ENCODE peak calls at places on chromosomes 16 and 17, in four cellular contexts. Z is skeletal muscle cell, R is cardiac septum, W is thyroid gland. U is an unnamed sample.

GRCh38 chr17:46010597-46011186 is 11.6 kb downstream of the STH start:
- DNase-seq in Z (no peak), W (no peak), R (no peak), U (no peak)

GRCh38 chr17:56851008-56851407 is 17.1 kb downstream of the DGKE start:
- DNase-seq in R (no peak), W (no peak), Z (no peak), U (no peak)

GRCh38 chr16:818592-818991 is 18.1 kb upstream of the GNG13 start:
- DNase-seq in Z (no peak), W (no peak), R (no peak), U (no peak)

GRCh38 chr17:34865696-34866095 is 95.6 kb downstream of the CCT6B start:
- DNase-seq in R (peak), W (no peak), Z (no peak), U (no peak)

GRCh38 chr17:15409721-15410247 is 57.6 kb downstream of the CDRT4 start:
- DNase-seq in R (no peak), W (peak), Z (peak), U (peak)

GRCh38 chr17:58308985-58309917 is 19.3 kb downstream of the TSPOAP1 start:
- DNase-seq in R (peak), Z (no peak), W (no peak), U (no peak)

GRCh38 chr16:24850289-24850931 is 4.6 kb downstream of the SLC5A11 start:
- DNase-seq in W (no peak), R (peak), Z (no peak), U (peak)

GRCh38 chr17:80718428-80718827 is 173.8 kb downstream of the RPTOR start:
- DNase-seq in Z (no peak), W (no peak), R (no peak), U (no peak)

GRCh38 chr16:57043248-57043647 is 49.1 kb upstream of the CPNE2 start:
- DNase-seq in Z (no peak), R (no peak), W (no peak), U (no peak)

GRCh38 chr17:82170412-82170961 is 42.2 kb downstream of the CCDC57 start:
- DNase-seq in Z (no peak), R (no peak), W (no peak), U (no peak)

GRCh38 chr16:84718-85452 is 6.9 kb downstream of the MPG start:
- DNase-seq in R (peak), W (peak), Z (peak), U (peak)

GRCh38 chr17:31803494-31804213 is 55.4 kb downstream of the COPRS start:
- DNase-seq in Z (no peak), R (no peak), W (no peak), U (no peak)

GRCh38 chr16:73058616-73059409 is 10.9 kb upstream of the ZFHX3 start:
- DNase-seq in Z (no peak), W (peak), R (no peak), U (peak)

GRCh38 chr16:2592786-2593185 is 55.0 kb downstream of the PDPK1 start:
- DNase-seq in W (no peak), R (no peak), Z (no peak), U (no peak)

GRCh38 chr16:1167276-1168107 is 14.6 kb downstream of the CACNA1H start:
- DNase-seq in R (no peak), Z (no peak), W (no peak), U (no peak)

GRCh38 chr16:13036600-13036999 is 135.2 kb downstream of the SHISA9 start:
- DNase-seq in R (no peak), W (peak), Z (no peak), U (peak)

GRCh38 chr17:16027708-16028584 is 28.3 kb downstream of the TTC19 start:
- DNase-seq in Z (peak), R (no peak), W (peak), U (peak)

GRCh38 chr17:74725111-74725510 is 11.9 kb upstream of the RAB37 start:
- DNase-seq in W (no peak), R (no peak), Z (no peak), U (no peak)

GRCh38 chr16:71896688-71897368 is 1.5 kb downstream of the IST1 start:
- DNase-seq in R (no peak), W (no peak), Z (no peak), U (no peak)

GRCh38 chr16:80142940-80143339 is 397.9 kb upstream of the DYNLRB2 start:
- DNase-seq in W (no peak), Z (no peak), R (no peak), U (no peak)

GRCh38 chr16:3131755-3132377 is 3.0 kb upstream of the ZNF213 start:
- DNase-seq in R (no peak), W (peak), Z (no peak), U (peak)

GRCh38 chr16:49558451-49558850 is 184.8 kb downstream of the C16orf78 start:
- DNase-seq in R (no peak), W (no peak), Z (no peak), U (no peak)

GRCh38 chr17:60386137-60386395 is 5.9 kb downstream of the USP32 start:
- DNase-seq in R (no peak), W (no peak), Z (no peak), U (no peak)

GRCh38 chr16:67552476-67552875 is 9.8 kb upstream of the CTCF start:
- DNase-seq in Z (no peak), R (no peak), W (no peak), U (no peak)

GRCh38 chr16:52494145-52494544 is 52.8 kb downstream of the TOX3 start:
- DNase-seq in R (no peak), Z (no peak), W (no peak), U (no peak)

GRCh38 chr16:30946671-30947532 is 2.0 kb upstream of the ORAI3 start:
- DNase-seq in R (no peak), W (no peak), Z (no peak), U (no peak)